ENCODE peak calls at places on chromosome 16, in five cellular contexts. One of them, this sample, is unnamed.

GRCh38 chr16:12971216-12971615 is 69.8 kb downstream of the SHISA9 start:
- DNase-seq in BJ: peak
- DNase-seq in progenitor cell of endocrine pancreas: no peak
- DNase-seq in left lung: no peak
- DNase-seq in neural crest cell: no peak
- DNase-seq in this sample: no peak

GRCh38 chr16:26247063-26247462 is 555.3 kb downstream of the HS3ST4 start:
- DNase-seq in BJ: no peak
- DNase-seq in progenitor cell of endocrine pancreas: no peak
- DNase-seq in left lung: no peak
- DNase-seq in neural crest cell: no peak
- DNase-seq in this sample: no peak

GRCh38 chr16:81889896-81890634 is 111.0 kb downstream of the PLCG2 start:
- DNase-seq in BJ: peak
- DNase-seq in progenitor cell of endocrine pancreas: peak
- DNase-seq in left lung: no peak
- DNase-seq in neural crest cell: peak
- DNase-seq in this sample: no peak

GRCh38 chr16:85840801-85841200 is 41.3 kb downstream of the COX4I1 start:
- DNase-seq in BJ: no peak
- DNase-seq in progenitor cell of endocrine pancreas: no peak
- DNase-seq in left lung: no peak
- DNase-seq in neural crest cell: no peak
- DNase-seq in this sample: no peak

GRCh38 chr16:65546353-65546791 is 424.5 kb upstream of the CDH11 start:
- DNase-seq in BJ: no peak
- DNase-seq in progenitor cell of endocrine pancreas: no peak
- DNase-seq in left lung: no peak
- DNase-seq in neural crest cell: no peak
- DNase-seq in this sample: no peak

GRCh38 chr16:66383551-66383950 is 17.1 kb downstream of the CDH5 start:
- DNase-seq in BJ: no peak
- DNase-seq in progenitor cell of endocrine pancreas: no peak
- DNase-seq in left lung: no peak
- DNase-seq in neural crest cell: no peak
- DNase-seq in this sample: peak

GRCh38 chr16:50297301-50298074 is 31.1 kb downstream of the ADCY7 start:
- DNase-seq in BJ: no peak
- DNase-seq in progenitor cell of endocrine pancreas: no peak
- DNase-seq in left lung: peak
- DNase-seq in neural crest cell: no peak
- DNase-seq in this sample: peak

GRCh38 chr16:77306050-77306616 is 106.9 kb downstream of the SYCE1L start:
- DNase-seq in BJ: no peak
- DNase-seq in progenitor cell of endocrine pancreas: no peak
- DNase-seq in left lung: no peak
- DNase-seq in neural crest cell: no peak
- DNase-seq in this sample: no peak

GRCh38 chr16:7330709-7331108 is 1.9 kb upstream of the RBFOX1 start:
- DNase-seq in BJ: no peak
- DNase-seq in progenitor cell of endocrine pancreas: no peak
- DNase-seq in left lung: no peak
- DNase-seq in neural crest cell: no peak
- DNase-seq in this sample: no peak

GRCh38 chr16:81499576-81500380 is 55.2 kb downstream of the CMIP start:
- DNase-seq in BJ: no peak
- DNase-seq in progenitor cell of endocrine pancreas: no peak
- DNase-seq in left lung: peak
- DNase-seq in neural crest cell: no peak
- DNase-seq in this sample: no peak

GRCh38 chr16:3971261-3971660 is 90.7 kb upstream of the CREBBP start:
- DNase-seq in BJ: peak
- DNase-seq in progenitor cell of endocrine pancreas: no peak
- DNase-seq in left lung: no peak
- DNase-seq in neural crest cell: no peak
- DNase-seq in this sample: no peak

GRCh38 chr16:21618261-21618660 is 18.9 kb downstream of the METTL9 start:
- DNase-seq in BJ: no peak
- DNase-seq in progenitor cell of endocrine pancreas: no peak
- DNase-seq in left lung: no peak
- DNase-seq in neural crest cell: no peak
- DNase-seq in this sample: no peak
- TF ChIP-seq CTCF in BJ: no peak
- TF ChIP-seq CTCF in progenitor cell of endocrine pancreas: no peak
- TF ChIP-seq CTCF in left lung: no peak
- TF ChIP-seq CTCF in neural crest cell: no peak
- TF ChIP-seq CTCF in this sample: no peak

DNA sequence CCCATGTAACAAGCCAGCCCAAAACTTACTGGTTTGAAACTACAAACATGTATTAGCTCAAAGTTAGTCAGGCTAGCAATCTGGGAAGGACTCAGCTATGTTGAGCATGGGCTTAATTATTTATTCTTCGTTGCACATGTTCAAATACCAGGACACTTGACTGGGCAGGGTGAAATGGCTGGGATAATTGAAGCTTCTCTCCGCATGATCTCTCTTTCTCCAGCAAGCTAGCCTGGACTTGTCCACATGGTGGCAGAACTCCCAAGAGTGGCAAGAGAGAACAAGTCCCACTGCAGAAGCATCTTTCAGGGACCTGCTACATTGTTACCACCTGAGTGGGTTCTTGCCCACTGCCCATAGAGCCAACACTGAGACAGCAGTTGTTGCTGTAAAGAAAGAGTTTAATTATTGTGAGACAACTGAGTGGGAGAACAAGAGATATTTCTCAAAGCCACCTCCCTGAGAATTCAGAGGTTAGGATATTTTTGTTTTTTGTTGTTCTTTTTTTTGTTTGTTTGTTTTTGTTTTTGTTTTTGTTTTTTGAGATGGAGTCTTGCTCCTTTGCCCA is 16.8 kb upstream of the ATF7IP2 start:
- DNase-seq in BJ: no peak
- DNase-seq in progenitor cell of endocrine pancreas: no peak
- DNase-seq in left lung: no peak
- DNase-seq in neural crest cell: no peak
- DNase-seq in this sample: no peak
- TF ChIP-seq CTCF in BJ: no peak
- TF ChIP-seq CTCF in progenitor cell of endocrine pancreas: no peak
- TF ChIP-seq CTCF in left lung: no peak
- TF ChIP-seq CTCF in neural crest cell: no peak
- TF ChIP-seq CTCF in this sample: no peak

GRCh38 chr16:30838876-30839471 is 52.0 kb upstream of the ZNF629 start:
- DNase-seq in BJ: no peak
- DNase-seq in progenitor cell of endocrine pancreas: no peak
- DNase-seq in left lung: no peak
- DNase-seq in neural crest cell: no peak
- DNase-seq in this sample: no peak
- TF ChIP-seq CTCF in BJ: no peak
- TF ChIP-seq CTCF in progenitor cell of endocrine pancreas: peak
- TF ChIP-seq CTCF in left lung: no peak
- TF ChIP-seq CTCF in neural crest cell: peak
- TF ChIP-seq CTCF in this sample: no peak

GRCh38 chr16:55091871-55092230 is 161.2 kb downstream of the IRX5 start:
- DNase-seq in BJ: no peak
- DNase-seq in progenitor cell of endocrine pancreas: no peak
- DNase-seq in left lung: no peak
- DNase-seq in neural crest cell: no peak
- DNase-seq in this sample: no peak
- TF ChIP-seq CTCF in BJ: no peak
- TF ChIP-seq CTCF in progenitor cell of endocrine pancreas: no peak
- TF ChIP-seq CTCF in left lung: no peak
- TF ChIP-seq CTCF in neural crest cell: no peak
- TF ChIP-seq CTCF in this sample: no peak

GRCh38 chr16:30355144-30355953 is at the start of gene CD2BP2:
- DNase-seq in BJ: peak
- DNase-seq in progenitor cell of endocrine pancreas: peak
- DNase-seq in left lung: peak
- DNase-seq in neural crest cell: peak
- DNase-seq in this sample: peak
- TF ChIP-seq CTCF in BJ: peak
- TF ChIP-seq CTCF in progenitor cell of endocrine pancreas: no peak
- TF ChIP-seq CTCF in left lung: no peak
- TF ChIP-seq CTCF in neural crest cell: no peak
- TF ChIP-seq CTCF in this sample: no peak

GRCh38 chr16:47013910-47014309 is 40.4 kb upstream of the DNAJA2 start:
- DNase-seq in BJ: no peak
- DNase-seq in progenitor cell of endocrine pancreas: no peak
- DNase-seq in left lung: no peak
- DNase-seq in neural crest cell: no peak
- DNase-seq in this sample: no peak

GRCh38 chr16:47018223-47018891 is 44.9 kb upstream of the DNAJA2 start:
- DNase-seq in BJ: no peak
- DNase-seq in progenitor cell of endocrine pancreas: peak
- DNase-seq in left lung: no peak
- DNase-seq in neural crest cell: peak
- DNase-seq in this sample: peak

GRCh38 chr16:47016700-47017133 is 43.2 kb upstream of the DNAJA2 start:
- DNase-seq in BJ: no peak
- DNase-seq in progenitor cell of endocrine pancreas: no peak
- DNase-seq in left lung: no peak
- DNase-seq in neural crest cell: no peak
- DNase-seq in this sample: peak

GRCh38 chr16:47017636-47018035 is 44.2 kb upstream of the DNAJA2 start:
- DNase-seq in BJ: no peak
- DNase-seq in progenitor cell of endocrine pancreas: no peak
- DNase-seq in left lung: no peak
- DNase-seq in neural crest cell: no peak
- DNase-seq in this sample: no peak

GRCh38 chr16:47019563-47019962 is 46.1 kb upstream of the DNAJA2 start:
- DNase-seq in BJ: no peak
- DNase-seq in progenitor cell of endocrine pancreas: no peak
- DNase-seq in left lung: no peak
- DNase-seq in neural crest cell: no peak
- DNase-seq in this sample: no peak
- TF ChIP-seq CTCF in BJ: peak
- TF ChIP-seq CTCF in progenitor cell of endocrine pancreas: no peak
- TF ChIP-seq CTCF in left lung: no peak
- TF ChIP-seq CTCF in neural crest cell: no peak
- TF ChIP-seq CTCF in this sample: no peak

DNA sequence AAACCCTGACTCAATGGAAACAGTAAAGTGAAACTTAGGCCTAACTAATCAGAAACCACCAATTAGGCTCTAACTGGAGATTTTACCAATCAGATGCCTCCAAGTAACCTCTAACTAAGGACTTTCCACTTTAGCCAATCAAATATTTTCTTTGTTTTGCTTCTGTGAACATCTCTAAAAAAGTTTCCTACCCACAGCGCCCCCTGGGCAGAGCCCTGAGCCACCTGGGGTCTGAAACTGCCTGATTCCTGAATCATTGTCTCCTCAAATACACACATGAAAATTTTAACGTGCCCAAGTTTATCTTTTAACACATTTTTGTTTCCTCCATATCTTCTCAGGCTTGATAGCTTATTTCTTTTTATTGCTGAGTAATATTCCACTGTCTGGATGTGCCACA is 19.0 kb downstream of the ADAD2 start:
- DNase-seq in BJ: no peak
- DNase-seq in progenitor cell of endocrine pancreas: no peak
- DNase-seq in left lung: no peak
- DNase-seq in neural crest cell: no peak
- DNase-seq in this sample: no peak
- TF ChIP-seq CTCF in BJ: no peak
- TF ChIP-seq CTCF in progenitor cell of endocrine pancreas: no peak
- TF ChIP-seq CTCF in left lung: no peak
- TF ChIP-seq CTCF in neural crest cell: no peak
- TF ChIP-seq CTCF in this sample: no peak

DNA sequence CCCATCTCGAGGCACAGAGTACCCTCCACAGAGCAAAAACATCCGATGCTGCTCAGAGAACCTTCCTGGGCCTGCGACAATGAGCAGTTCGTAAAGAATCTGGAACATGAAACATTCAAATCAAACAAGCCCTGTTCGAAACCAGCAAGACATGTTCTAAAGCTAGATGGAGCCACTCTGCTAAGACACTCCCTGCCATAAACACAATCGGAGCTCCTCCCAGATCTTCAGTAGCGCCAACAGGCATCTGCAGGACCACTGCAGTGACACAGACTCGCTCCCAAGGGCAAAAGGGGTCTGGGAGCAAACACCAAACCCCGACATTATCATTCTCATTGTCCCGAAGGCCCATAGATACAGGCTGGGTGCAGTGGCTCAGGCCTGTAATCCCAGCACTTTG is 108.7 kb downstream of the ZFHX3 start:
- DNase-seq in BJ: no peak
- DNase-seq in progenitor cell of endocrine pancreas: no peak
- DNase-seq in left lung: no peak
- DNase-seq in neural crest cell: no peak
- DNase-seq in this sample: no peak
- TF ChIP-seq CTCF in BJ: peak
- TF ChIP-seq CTCF in progenitor cell of endocrine pancreas: no peak
- TF ChIP-seq CTCF in left lung: no peak
- TF ChIP-seq CTCF in neural crest cell: no peak
- TF ChIP-seq CTCF in this sample: no peak

This sample was measured in CD14-positive monocyte.